ENCODE peak calls at places on chromosomes 3 and 15, in six cellular contexts. X is tibial nerve, I is WERI-Rb-1, U is IMR-90, R is heart left ventricle, F is GM06990. M is an unnamed sample.

GRCh38 chr3:39234705-39235104 is 42.3 kb upstream of the XIRP1 start:
- DNase-seq in X (no peak), I (no peak), U (no peak), R (no peak), F (no peak), M (no peak)

GRCh38 chr3:10196389-10197052 is 31.8 kb downstream of the IRAK2 start:
- DNase-seq in X (peak; percentile 30), I (no peak), U (peak; percentile 90), R (peak; percentile 66), F (peak; percentile 48), M (peak; percentile 72)

GRCh38 chr3:178880274-178880673 is 191.3 kb downstream of the ZMAT3 start:
- DNase-seq in X (no peak), I (no peak), U (no peak), R (no peak), F (no peak), M (no peak)

GRCh38 chr3:120497318-120497717 is 46.5 kb upstream of the FSTL1 start:
- DNase-seq in X (no peak), I (no peak), U (peak; percentile 98), R (no peak), F (no peak), M (peak; percentile 87)

GRCh38 chr15:26179906-26180305 is 316.8 kb upstream of the ATP10A start:
- DNase-seq in X (no peak), I (peak; percentile 71), U (no peak), R (no peak), F (no peak), M (peak; percentile 0)

GRCh38 chr3:151037746-151038145 is 47.7 kb upstream of the MED12L start:
- DNase-seq in X (no peak), I (no peak), U (peak; percentile 97), R (peak; percentile 70), F (no peak), M (peak; percentile 74)

GRCh38 chr3:77513541-77513940 is 473.6 kb downstream of the ROBO2 start:
- DNase-seq in X (no peak), I (no peak), U (no peak), R (no peak), F (no peak), M (no peak)

GRCh38 chr3:59388555-59389280 is 338.9 kb upstream of the CFAP20DC start:
- DNase-seq in X (no peak), I (no peak), U (no peak), R (no peak), F (peak; percentile 46), M (peak; percentile 82)

GRCh38 chr3:127829537-127829936 is 7.2 kb upstream of the MGLL start:
- DNase-seq in X (no peak), I (no peak), U (no peak), R (no peak), F (no peak), M (no peak)

DNA sequence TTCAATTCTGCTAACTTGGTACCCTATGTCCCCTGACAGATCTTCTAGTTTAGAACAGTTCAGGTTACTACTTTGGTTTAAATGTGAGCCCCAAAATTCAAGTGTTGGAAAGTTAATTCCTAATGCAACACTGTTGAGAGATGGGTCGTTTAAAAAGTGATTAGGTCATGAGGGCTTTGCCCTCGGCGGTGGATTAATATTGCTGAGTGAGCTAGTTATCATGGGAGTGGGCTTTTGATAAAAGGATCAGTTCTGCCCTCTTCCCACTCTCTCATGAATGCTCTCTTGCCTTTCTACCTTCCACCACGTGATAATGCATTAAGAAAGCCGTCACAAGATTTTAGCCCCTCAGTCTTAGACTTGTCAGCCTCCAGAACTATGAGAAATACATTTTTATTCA is 72.1 kb downstream of the BTLA start:
- DNase-seq in X (no peak), I (no peak), U (no peak), R (no peak), F (no peak), M (no peak)
- H3K36me3 ChIP-seq in X (no peaks in the 10 kb centered on the region), I (no peaks in the 10 kb centered on the region), U (no peaks in the 10 kb centered on the region), R (no peaks in the 10 kb centered on the region), F (no peaks in the 10 kb centered on the region), M (no peaks in the 10 kb centered on the region)

DNA sequence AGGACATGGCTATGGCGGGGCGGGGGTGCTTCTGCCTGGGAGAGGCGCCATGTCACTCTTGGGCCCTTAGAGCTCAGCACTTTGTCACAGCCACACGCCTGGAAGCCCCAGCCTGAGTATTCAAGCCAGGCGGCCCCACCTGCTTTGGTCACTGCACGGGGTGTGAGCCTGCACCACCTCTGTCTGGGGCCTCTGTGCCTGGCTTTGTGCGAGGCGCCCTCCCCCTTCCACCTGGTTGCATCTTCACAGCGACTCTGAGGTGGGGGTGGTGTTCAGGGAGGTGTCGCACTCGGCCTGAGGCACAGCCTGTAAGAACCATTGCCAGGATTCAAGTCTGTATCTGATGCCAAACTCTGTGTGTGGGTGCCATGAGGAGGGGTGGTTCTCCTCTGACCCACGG is 24.1 kb downstream of the ACAD9 start:
- DNase-seq in X (no peak), I (no peak), U (no peak), R (no peak), F (no peak), M (no peak)
- H3K36me3 ChIP-seq in X (peaks cover 100% of the 10 kb centered on the region), I (peaks cover 98% of the 10 kb centered on the region), U (peaks cover 75% of the 10 kb centered on the region), R (peaks cover 97% of the 10 kb centered on the region), F (peaks cover 58% of the 10 kb centered on the region), M (peaks cover 44% of the 10 kb centered on the region)

DNA sequence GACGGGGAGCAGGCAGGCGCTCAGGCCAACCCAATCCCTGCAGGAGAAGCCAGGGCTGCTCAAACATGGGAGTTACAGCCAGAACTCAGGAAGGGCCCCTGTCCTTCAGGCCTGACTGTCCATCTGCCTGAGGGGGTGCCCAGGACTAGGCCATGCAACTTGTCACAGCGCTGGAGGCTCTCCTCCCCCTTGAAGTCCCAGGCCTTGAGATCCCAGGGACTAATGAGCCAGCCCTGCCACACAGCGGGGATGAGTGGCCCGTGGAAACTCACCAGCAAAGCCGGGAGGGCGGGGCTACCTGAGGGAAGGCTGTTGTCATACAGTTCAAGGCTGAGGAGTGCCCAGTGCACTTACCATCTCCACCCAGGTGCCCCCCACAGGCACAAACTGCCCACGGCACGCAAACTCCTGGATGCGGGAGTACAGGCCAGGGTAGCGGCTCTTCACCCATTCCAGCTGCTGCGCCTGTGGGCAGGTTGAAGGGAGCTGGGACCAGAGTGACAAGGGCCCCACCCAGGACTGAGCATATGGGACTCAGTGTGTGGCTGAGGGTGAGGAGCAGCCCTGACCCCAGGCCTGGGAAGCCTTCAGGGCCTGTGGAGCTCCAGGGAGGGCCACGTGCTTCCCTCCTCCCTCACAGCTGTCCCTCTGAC is 6.3 kb downstream of the MAN2C1 start:
- DNase-seq in X (no peak), I (no peak), U (no peak), R (no peak), F (no peak), M (no peak)
- H3K36me3 ChIP-seq in X (peaks cover 100% of the 10 kb centered on the region), I (peaks cover 16% of the 10 kb centered on the region), U (peaks cover 70% of the 10 kb centered on the region), R (peaks cover 92% of the 10 kb centered on the region), F (peaks cover 46% of the 10 kb centered on the region), M (peaks cover 58% of the 10 kb centered on the region)

GRCh38 chr3:114078126-114078525 is 21.6 kb downstream of the QTRT2 start:
- DNase-seq in X (no peak), I (no peak), U (peak; percentile 51), R (no peak), F (no peak), M (no peak)

GRCh38 chr3:114079761-114080160 is 23.2 kb downstream of the QTRT2 start:
- DNase-seq in X (no peak), I (no peak), U (peak; percentile 72), R (no peak), F (no peak), M (no peak)

GRCh38 chr3:114080201-114080600 is 23.7 kb downstream of the QTRT2 start:
- DNase-seq in X (no peak), I (no peak), U (no peak), R (no peak), F (no peak), M (no peak)

GRCh38 chr3:114081022-114081421 is 24.5 kb downstream of the QTRT2 start:
- DNase-seq in X (no peak), I (no peak), U (peak; percentile 30), R (no peak), F (no peak), M (no peak)

DNA sequence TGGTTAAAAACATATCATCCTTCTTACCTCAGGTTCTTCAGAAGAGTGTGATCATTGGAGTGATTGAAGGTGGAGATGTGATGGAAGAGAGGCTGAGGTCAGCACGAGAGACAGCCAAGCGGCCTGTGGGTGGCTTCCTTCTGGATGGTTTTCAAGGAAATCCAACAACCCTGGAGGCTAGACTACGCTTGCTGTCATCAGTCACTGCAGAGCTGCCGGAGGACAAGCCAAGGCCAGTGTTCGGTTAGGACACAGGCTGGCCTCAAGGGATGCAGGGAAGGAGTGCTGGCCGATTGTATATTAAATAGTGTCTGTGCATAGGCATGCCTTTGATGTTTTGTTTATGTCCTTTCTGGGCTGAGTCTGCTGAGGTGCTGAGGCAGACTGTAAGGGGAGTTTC is 20.2 kb downstream of the QTRT2 start:
- DNase-seq in X (no peak), I (no peak), U (no peak), R (no peak), F (no peak), M (no peak)
- H3K36me3 ChIP-seq in X (peaks cover 98% of the 10 kb centered on the region), I (peaks cover 91% of the 10 kb centered on the region), U (peaks cover 22% of the 10 kb centered on the region), R (peaks cover 54% of the 10 kb centered on the region), F (peaks cover 16% of the 10 kb centered on the region), M (peaks cover 14% of the 10 kb centered on the region)

DNA sequence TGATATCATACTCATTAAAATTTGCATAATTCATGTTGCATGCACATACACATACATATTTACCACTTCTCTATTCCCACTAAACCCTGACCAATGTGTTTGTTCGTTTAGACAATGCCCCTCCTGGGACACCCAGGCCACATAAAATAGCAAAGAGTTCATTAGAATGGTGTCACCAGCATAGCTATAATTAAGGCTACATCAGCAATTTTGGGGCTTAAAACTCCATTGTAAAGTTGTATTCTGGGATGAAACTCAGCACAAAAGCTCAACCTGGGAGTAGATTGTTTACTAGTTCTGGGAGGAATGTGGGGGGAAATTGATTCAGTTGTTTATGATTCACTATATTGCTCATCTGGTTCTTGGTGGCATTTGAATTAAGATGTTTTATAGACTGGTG is 522.2 kb upstream of the SUCLG2 start:
- DNase-seq in X (no peak), I (no peak), U (no peak), R (no peak), F (no peak), M (no peak)
- H3K36me3 ChIP-seq in X (no peaks in the 10 kb centered on the region), I (no peaks in the 10 kb centered on the region), U (no peaks in the 10 kb centered on the region), R (no peaks in the 10 kb centered on the region), F (no peaks in the 10 kb centered on the region), M (no peaks in the 10 kb centered on the region)

DNA sequence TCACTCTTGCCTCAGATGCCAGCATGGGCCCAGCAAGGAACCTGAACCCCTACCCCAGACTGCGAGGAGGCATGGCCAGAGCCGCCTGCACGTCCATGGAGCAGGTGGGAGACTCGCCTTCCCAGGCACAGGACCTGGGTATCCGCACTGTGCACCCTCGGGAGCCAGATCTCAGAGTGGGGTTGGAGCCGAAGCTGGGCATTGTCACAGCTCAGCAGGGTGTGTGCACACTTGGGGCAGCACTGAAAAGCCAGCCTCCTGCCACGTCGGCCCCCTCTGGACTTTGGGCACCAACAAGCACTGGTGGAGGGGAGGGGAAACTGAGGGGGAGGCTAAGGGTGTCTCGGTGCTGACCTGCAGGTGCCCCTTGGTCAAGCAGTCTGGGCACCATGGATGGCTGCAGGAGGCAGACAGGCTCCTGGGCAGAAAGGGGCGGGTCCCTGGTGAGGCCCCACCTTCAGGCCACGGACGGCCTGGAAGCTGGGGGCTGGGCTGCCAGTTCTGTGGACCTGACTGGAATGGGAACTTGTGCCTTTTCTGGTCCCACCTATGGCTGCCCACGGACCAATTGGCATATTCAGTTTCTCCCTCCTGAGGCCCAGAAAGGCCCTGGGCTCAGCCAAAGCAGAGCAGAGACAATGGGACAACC is 49.2 kb downstream of the SLC6A20 start:
- DNase-seq in X (no peak), I (no peak), U (no peak), R (no peak), F (no peak), M (no peak)
- H3K36me3 ChIP-seq in X (peaks cover 59% of the 10 kb centered on the region), I (peaks cover 15% of the 10 kb centered on the region), U (peaks cover 37% of the 10 kb centered on the region), R (peaks cover 46% of the 10 kb centered on the region), F (peaks cover 8% of the 10 kb centered on the region), M (peaks cover 3% of the 10 kb centered on the region)

M was measured in bronchial epithelial cell.